ENCODE peak calls at places on chromosomes 7 and 10, in six cellular contexts. D, U, N, C, F and Z are unnamed samples.

GRCh38 chr10:131652416-131652815 is 248.4 kb upstream of the PPP2R2D start:
- DNase-seq in D (no peak), U (no peak), N (no peak), C (no peak), F (no peak), Z (no peak)

GRCh38 chr7:2237109-2237602 is 4.4 kb upstream of the MAD1L1 start:
- DNase-seq in D (no peak), U (peak), N (no peak), C (no peak), F (no peak), Z (no peak)

GRCh38 chr7:123533929-123534382 is 439 bp downstream of the IQUB start:
- DNase-seq in D (no peak), U (no peak), N (no peak), C (no peak), F (peak), Z (no peak)

GRCh38 chr10:17483079-17483478 is 28.7 kb upstream of the ST8SIA6 start:
- DNase-seq in D (no peak), U (no peak), N (no peak), C (no peak), F (no peak), Z (no peak)

GRCh38 chr10:118918116-118918515 is 111.4 kb upstream of the NANOS1 start:
- DNase-seq in D (no peak), U (no peak), N (no peak), C (no peak), F (no peak), Z (no peak)

GRCh38 chr10:69801094-69801433 is 642 bp upstream of the COL13A1 start:
- DNase-seq in D (peak), U (no peak), N (peak), C (no peak), F (peak), Z (peak)

GRCh38 chr7:107980671-107981190 is 22.2 kb downstream of the LAMB1 start:
- DNase-seq in D (no peak), U (no peak), N (no peak), C (no peak), F (no peak), Z (no peak)

GRCh38 chr10:73931767-73932624 is 21.1 kb downstream of the PLAU start:
- DNase-seq in D (peak), U (peak), N (no peak), C (peak), F (peak), Z (peak)

GRCh38 chr7:94698275-94698674 is 42.3 kb upstream of the SGCE start:
- DNase-seq in D (peak), U (no peak), N (no peak), C (no peak), F (no peak), Z (peak)

DNA sequence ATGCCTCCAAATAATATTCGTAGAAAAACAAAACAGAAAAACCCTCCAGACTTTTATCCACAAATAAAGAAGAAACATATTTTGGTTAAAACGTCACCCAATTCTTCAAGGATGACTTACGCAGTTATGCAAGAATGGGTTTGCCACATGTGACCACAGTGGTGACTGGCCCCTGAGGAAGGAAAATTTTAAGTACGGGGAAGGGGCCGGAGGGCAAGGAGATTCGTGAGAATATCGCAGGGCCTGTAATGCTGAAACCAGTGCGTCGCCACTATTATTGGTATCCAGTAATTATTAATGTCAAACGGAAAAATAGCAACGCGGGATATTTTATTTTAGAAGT is 552 bp upstream of the MRPS24 start:
- DNase-seq in D (no peak), U (no peak), N (no peak), C (no peak), F (peak), Z (no peak)
- TF ChIP-seq POLR2AphosphoS5 in D (no peak), U (no peak), N (no peak), C (no peak), F (no peak), Z (no peak)

DNA sequence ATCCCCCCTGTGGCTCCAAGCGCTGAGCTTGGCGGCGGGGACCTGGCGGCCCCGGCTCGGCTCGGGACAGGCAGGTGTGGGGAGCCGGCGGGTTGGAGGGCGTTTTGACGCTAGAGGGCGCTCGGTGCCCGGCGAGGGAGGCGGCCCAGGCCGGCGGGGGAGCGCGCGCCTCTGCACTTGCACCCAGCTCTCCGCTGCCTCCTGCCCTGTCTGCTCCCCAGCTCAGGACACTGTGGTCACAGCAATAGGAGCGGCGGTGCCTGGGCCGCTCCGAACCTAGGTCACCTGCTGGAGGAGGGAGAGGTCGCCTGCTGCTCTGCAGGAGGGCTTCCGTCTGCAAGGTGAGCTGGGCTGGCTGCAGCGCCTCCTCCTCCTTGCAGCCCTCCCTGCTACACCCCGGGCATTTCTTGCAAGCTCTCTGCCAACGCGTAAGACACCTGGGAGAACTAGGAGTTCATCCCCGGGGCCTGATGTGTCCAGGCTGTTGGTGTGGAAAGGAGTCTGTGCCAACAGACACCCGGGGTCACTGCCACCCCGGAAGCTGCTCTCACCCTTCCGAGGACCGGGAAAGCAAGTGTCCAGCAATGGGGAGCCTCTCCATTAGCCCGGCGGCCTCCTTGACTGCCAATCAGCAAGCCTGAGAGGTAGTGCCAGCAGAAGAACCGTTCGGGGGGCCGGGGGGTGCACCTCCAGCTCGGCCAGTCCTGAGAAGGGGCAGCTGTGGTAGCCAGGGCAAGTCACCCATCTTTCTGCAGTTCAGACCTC is 620.4 kb downstream of the GALNT17 start:
- DNase-seq in D (no peak), U (no peak), N (peak), C (peak), F (peak), Z (peak)
- TF ChIP-seq RAD21 in D (no peak), U (peak), N (peak), C (peak), F (peak), Z (peak)

DNA sequence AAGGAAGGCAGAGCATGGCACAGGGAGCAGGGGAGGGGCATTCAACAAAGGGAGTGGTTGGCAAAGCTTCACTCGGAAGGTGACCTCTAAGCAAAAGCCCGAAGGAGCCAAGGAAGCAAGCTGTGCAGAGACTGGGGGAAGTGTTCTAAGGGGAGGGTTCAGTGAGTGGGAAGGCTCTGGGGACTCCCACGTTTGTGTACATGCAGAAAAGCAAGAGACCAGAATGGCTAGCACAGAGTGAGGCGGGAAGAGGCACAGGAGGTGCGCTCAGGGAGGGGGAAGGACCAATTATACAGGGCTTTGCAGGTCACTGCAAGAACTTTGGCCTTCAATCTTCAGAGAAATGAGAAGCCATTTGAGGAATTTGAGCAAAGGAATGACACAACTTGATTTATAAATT is 7.4 kb downstream of the ARHGAP21 start:
- DNase-seq in D (no peak), U (no peak), N (no peak), C (no peak), F (peak), Z (no peak)
- TF ChIP-seq POLR2AphosphoS5 in D (no peak), U (no peak), N (no peak), C (no peak), F (no peak), Z (no peak)

GRCh38 chr10:28094121-28094520 is 95.2 kb upstream of the ODAD2 start:
- DNase-seq in D (no peak), U (no peak), N (no peak), C (no peak), F (no peak), Z (no peak)
- TF ChIP-seq RAD21 in D (no peak), U (no peak), N (no peak), C (no peak), F (no peak), Z (no peak)